ENCODE peak calls at places on chromosomes 12 and 14, in nine cellular contexts. E is effector memory CD4-positive, alpha-beta T cell; N is cardiac fibroblast; V is HCT116; Y is neural progenitor cell; X is coronary artery; L is cardiac muscle cell; F is AG04450; M is iPS DF 6.9. P is an unnamed sample.

GRCh38 chr14:56244138-56244789 is 126.1 kb downstream of the PELI2 start:
- DNase-seq in E (no peak), N (peak), V (no peak), Y (no peak), X (no peak), L (peak), F (peak), M (no peak), P (no peak)

GRCh38 chr12:120709976-120710804 is at the start of gene UNC119B:
- DNase-seq in E (peak), N (peak), V (no peak), Y (peak), X (peak), L (peak), F (no peak), M (peak), P (no peak)

GRCh38 chr12:32568241-32568640 is 110.9 kb upstream of the DNM1L start:
- DNase-seq in E (no peak), N (peak), V (peak), Y (no peak), X (no peak), L (peak), F (peak), M (no peak), P (no peak)

GRCh38 chr12:85179680-85180300 is 100.2 kb upstream of the ALX1 start:
- DNase-seq in E (no peak), N (peak), V (no peak), Y (no peak), X (no peak), L (peak), F (no peak), M (no peak), P (no peak)

GRCh38 chr12:54870617-54871016 is 16.3 kb downstream of the MUCL1 start:
- DNase-seq in E (no peak), N (no peak), V (no peak), Y (no peak), X (no peak), L (no peak), F (no peak), M (no peak), P (no peak)

GRCh38 chr14:59895721-59896120 is 24.2 kb upstream of the LRRC9 start:
- DNase-seq in E (no peak), N (no peak), V (no peak), Y (no peak), X (no peak), L (no peak), F (no peak), M (no peak), P (no peak)

GRCh38 chr12:14948672-14949071 is 10.3 kb upstream of the ERP27 start:
- DNase-seq in E (peak), N (peak), V (no peak), Y (no peak), X (no peak), L (peak), F (peak), M (no peak), P (peak)

GRCh38 chr12:131275824-131276223 is 322.1 kb downstream of the ADGRD1 start:
- DNase-seq in E (no peak), N (no peak), V (no peak), Y (no peak), X (no peak), L (no peak), F (no peak), M (no peak), P (no peak)

GRCh38 chr12:107912421-107913004 is 138.0 kb downstream of the ASCL4 start:
- DNase-seq in E (peak), N (peak), V (peak), Y (peak), X (no peak), L (peak), F (no peak), M (peak), P (peak)

GRCh38 chr14:95533822-95534221 is 1.0 kb upstream of the GLRX5 start:
- DNase-seq in E (no peak), N (no peak), V (no peak), Y (peak), X (peak), L (peak), F (no peak), M (no peak), P (no peak)

GRCh38 chr14:99346470-99347080 is 74.6 kb upstream of the BCL11B start:
- DNase-seq in E (no peak), N (no peak), V (no peak), Y (no peak), X (no peak), L (no peak), F (no peak), M (no peak), P (no peak)

GRCh38 chr14:98634043-98634820 is 637.8 kb downstream of the BCL11B start:
- DNase-seq in E (no peak), N (no peak), V (no peak), Y (peak), X (no peak), L (no peak), F (no peak), M (no peak), P (no peak)

GRCh38 chr12:57603758-57604453 is 718 bp upstream of the DTX3 start:
- DNase-seq in E (no peak), N (peak), V (no peak), Y (no peak), X (peak), L (peak), F (no peak), M (no peak), P (no peak)

GRCh38 chr12:124295431-124296058 is 652 bp downstream of the RFLNA start:
- DNase-seq in E (no peak), N (no peak), V (no peak), Y (peak), X (no peak), L (no peak), F (no peak), M (no peak), P (no peak)

GRCh38 chr12:53454710-53455109 is 2.8 kb downstream of the PCBP2 start:
- DNase-seq in E (no peak), N (no peak), V (no peak), Y (peak), X (peak), L (no peak), F (no peak), M (no peak), P (no peak)

GRCh38 chr14:68684466-68685418 is 108.1 kb downstream of the ZFP36L1 start:
- DNase-seq in E (no peak), N (no peak), V (no peak), Y (no peak), X (no peak), L (no peak), F (no peak), M (no peak), P (no peak)

GRCh38 chr12:32273063-32273521 is 126.3 kb upstream of the FGD4 start:
- DNase-seq in E (no peak), N (no peak), V (no peak), Y (no peak), X (no peak), L (no peak), F (no peak), M (no peak), P (no peak)

GRCh38 chr12:87793134-87793533 is 236.1 kb downstream of the C12orf50 start:
- DNase-seq in E (no peak), N (peak), V (no peak), Y (no peak), X (no peak), L (peak), F (no peak), M (no peak), P (no peak)

GRCh38 chr14:100384819-100385813 is 62.0 kb downstream of the SLC25A47 start:
- DNase-seq in E (no peak), N (peak), V (peak), Y (peak), X (no peak), L (peak), F (no peak), M (no peak), P (peak)

GRCh38 chr14:68210729-68211299 is 391.2 kb downstream of the RAD51B start:
- DNase-seq in E (peak), N (peak), V (no peak), Y (no peak), X (no peak), L (peak), F (peak), M (no peak), P (peak)

GRCh38 chr12:49985981-49986380 is 13.2 kb downstream of the AQP6 start:
- DNase-seq in E (no peak), N (no peak), V (no peak), Y (no peak), X (no peak), L (no peak), F (no peak), M (no peak), P (no peak)

GRCh38 chr12:121300083-121300819 is 3.7 kb upstream of the CAMKK2 start:
- DNase-seq in E (no peak), N (no peak), V (no peak), Y (no peak), X (no peak), L (no peak), F (no peak), M (no peak), P (no peak)

GRCh38 chr12:58554522-58555157 is 365.7 kb downstream of the LRIG3 start:
- DNase-seq in E (no peak), N (no peak), V (no peak), Y (no peak), X (no peak), L (no peak), F (no peak), M (no peak), P (no peak)

GRCh38 chr12:26389303-26389702 is 193.9 kb downstream of the SSPN start:
- DNase-seq in E (no peak), N (no peak), V (no peak), Y (no peak), X (no peak), L (no peak), F (no peak), M (no peak), P (no peak)

GRCh38 chr12:24850486-24850885 is 98.4 kb downstream of the BCAT1 start:
- DNase-seq in E (no peak), N (no peak), V (no peak), Y (no peak), X (no peak), L (no peak), F (no peak), M (no peak), P (no peak)

GRCh38 chr14:23327947-23328744 is 6.9 kb downstream of the PABPN1 start:
- DNase-seq in E (peak), N (peak), V (peak), Y (peak), X (no peak), L (peak), F (peak), M (no peak), P (peak)

GRCh38 chr12:76031081-76031413 is 529 bp downstream of the PHLDA1 start:
- DNase-seq in E (no peak), N (no peak), V (no peak), Y (no peak), X (peak), L (no peak), F (no peak), M (no peak), P (no peak)

GRCh38 chr12:112961074-112961473 is 17.2 kb upstream of the OAS2 start:
- DNase-seq in E (no peak), N (no peak), V (no peak), Y (no peak), X (no peak), L (no peak), F (no peak), M (no peak), P (no peak)

GRCh38 chr12:19846561-19846960 is 407.3 kb downstream of the AEBP2 start:
- DNase-seq in E (no peak), N (peak), V (no peak), Y (no peak), X (no peak), L (peak), F (no peak), M (no peak), P (no peak)

GRCh38 chr12:75460194-75460593 is 20.4 kb upstream of the GLIPR1 start:
- DNase-seq in E (no peak), N (no peak), V (no peak), Y (no peak), X (no peak), L (no peak), F (no peak), M (no peak), P (no peak)

GRCh38 chr14:103104654-103105511 is 10.4 kb downstream of the EXOC3L4 start:
- DNase-seq in E (peak), N (peak), V (no peak), Y (peak), X (no peak), L (peak), F (no peak), M (no peak), P (peak)
- H3K4me3 ChIP-seq in E (no peak), N (no peak), V (no peak), Y (peak), X (peak), L (no peak), F (no peak), M (no peak), P (no peak)

GRCh38 chr12:3132636-3133409 is 55.6 kb downstream of the TSPAN9 start:
- DNase-seq in E (no peak), N (peak), V (no peak), Y (no peak), X (no peak), L (peak), F (peak), M (no peak), P (no peak)
- H3K4me3 ChIP-seq in E (no peak), N (no peak), V (no peak), Y (no peak), X (no peak), L (no peak), F (no peak), M (no peak), P (no peak)

DNA sequence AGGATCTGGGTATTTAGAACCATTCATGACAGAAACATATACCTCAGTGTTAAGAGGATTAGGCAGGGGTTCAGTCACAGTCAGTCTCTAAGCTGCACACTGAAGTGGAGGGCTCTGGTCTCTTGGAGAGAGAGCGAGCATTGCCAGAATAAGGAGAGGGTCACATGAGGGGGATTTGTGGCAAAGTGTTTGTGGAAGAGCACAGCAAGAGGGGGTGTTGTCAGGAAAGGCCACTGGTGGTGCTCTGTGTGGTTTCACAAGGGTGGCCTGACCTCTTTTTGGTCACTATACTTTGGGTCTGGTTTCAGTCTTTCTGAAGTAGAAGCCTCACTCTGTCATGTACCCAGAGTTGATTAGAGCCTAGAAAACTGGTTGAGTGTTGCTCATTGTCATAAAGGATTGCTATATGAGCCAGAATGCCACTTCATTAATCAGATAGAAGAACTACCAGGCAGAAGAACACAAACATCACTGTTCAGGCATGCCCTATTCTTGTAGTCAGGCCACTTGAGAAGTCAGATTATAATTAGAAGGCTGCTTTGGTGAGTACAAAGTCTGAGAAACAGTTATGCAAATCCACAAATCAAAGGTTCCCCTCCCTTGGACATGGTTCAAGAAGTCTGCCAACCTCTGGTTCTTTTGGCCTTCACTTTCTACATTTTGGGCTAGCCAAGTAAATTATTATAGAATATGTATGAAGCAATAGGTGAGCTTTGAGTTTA is 8.4 kb downstream of the TMEM19 start:
- DNase-seq in E (no peak), N (no peak), V (no peak), Y (peak), X (no peak), L (no peak), F (no peak), M (no peak), P (no peak)
- H3K4me3 ChIP-seq in E (no peak), N (no peak), V (no peak), Y (no peak), X (no peak), L (no peak), F (no peak), M (no peak), P (no peak)

DNA sequence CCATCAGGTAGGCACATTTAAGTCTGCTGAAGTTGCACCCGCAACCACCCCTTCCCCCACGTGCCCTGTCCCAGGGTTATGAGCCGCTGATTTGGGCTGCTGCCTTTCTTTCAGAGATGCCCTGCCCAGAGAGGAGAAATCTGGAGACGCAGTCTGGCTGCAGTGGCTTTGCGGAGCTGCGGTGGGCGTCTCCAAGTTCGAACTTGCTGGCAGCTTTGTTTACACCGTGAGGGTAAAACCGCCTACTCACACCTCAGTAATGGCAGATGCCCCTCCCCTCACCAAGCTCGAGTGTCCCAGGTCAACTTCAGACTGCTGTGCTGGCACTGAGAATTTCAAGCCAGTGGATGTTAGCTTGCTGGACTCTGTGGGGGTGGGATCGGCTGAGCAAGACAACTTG is 14.7 kb downstream of the PTCSC3 start:
- DNase-seq in E (no peak), N (no peak), V (no peak), Y (no peak), X (no peak), L (no peak), F (no peak), M (no peak), P (no peak)
- H3K4me3 ChIP-seq in E (no peak), N (no peak), V (no peak), Y (peak), X (no peak), L (no peak), F (no peak), M (no peak), P (no peak)

DNA sequence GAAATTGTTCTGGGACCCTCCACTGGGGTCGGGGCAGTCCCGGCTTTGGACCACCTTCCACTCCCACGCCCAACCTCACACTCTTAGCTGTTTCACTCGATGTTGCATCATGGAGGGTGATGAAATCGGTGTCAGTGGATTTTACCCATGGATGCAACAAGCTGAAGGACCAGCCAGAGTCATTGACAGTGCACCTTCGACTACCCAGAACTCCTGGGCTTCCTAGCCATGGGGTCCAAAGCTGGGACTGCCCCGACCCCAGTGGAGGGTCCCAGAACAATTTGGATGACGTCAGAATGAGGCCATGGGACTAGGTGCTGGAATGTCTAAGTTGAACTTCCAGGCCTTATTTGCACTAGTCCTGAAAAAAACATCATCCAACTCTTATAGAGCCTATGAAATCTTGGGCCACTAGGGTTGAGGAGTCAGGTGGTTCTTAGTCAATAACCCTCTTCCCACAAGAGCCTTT is 897 bp upstream of the IL23A start:
- DNase-seq in E (no peak), N (no peak), V (no peak), Y (no peak), X (no peak), L (no peak), F (no peak), M (no peak), P (no peak)
- H3K4me3 ChIP-seq in E (no peak), N (no peak), V (no peak), Y (no peak), X (no peak), L (no peak), F (no peak), M (no peak), P (no peak)

DNA sequence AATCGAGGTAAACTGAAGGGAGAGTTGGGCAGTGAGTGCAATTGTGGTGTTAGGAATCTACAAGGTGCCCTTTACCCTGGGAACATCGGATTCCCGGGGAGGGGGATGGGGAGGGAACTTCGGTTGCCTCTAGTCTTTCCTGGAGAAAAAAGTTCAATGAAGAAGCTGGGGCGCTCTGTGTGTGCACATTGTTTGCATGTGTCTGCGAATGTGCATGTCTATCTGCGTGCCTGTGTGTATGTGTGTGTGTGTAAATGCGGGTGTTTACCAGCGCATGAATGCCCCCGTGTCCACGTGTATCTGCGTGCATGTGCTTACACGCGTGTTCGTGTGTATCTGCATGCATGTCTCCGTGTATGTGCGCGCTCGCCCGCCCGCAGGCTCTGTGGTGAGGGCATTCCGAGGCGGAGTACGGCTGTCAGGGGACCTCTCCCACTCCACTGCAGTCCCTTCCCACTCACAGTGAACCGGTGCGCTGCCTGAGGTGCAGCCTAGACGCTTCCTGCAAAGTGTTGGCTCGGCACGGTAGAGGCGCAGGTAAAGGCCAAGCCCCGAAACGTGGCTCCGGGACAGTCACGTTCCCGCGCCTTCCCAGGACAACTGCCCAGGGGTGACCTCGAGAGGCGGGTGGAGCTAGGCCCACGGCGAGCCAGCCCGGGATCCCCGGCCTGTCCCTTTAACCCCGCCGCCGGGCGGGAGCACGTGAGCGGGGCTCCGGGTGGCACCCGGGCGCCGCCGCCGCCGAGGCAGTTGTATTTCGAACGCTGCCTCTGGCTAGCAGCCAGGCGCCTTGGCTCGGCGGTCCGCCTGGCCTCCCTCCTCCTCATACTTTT is 586 bp upstream of the HMGA2 start:
- DNase-seq in E (no peak), N (peak), V (peak), Y (peak), X (no peak), L (peak), F (no peak), M (no peak), P (no peak)
- H3K4me3 ChIP-seq in E (no peak), N (peak), V (peak), Y (peak), X (peak), L (peak), F (peak), M (peak), P (peak)

P was measured in Jurkat, Clone E6-1.